ENCODE peak calls at places on chromosomes 4 and X, in ten cellular contexts. L is cerebellar cortex; J is amygdala; E is frontal cortex; R is activated CD4-positive, CD25-positive, alpha-beta regulatory T cell treated with anti-CD3 and anti-CD28 coated beads, Interleukin-2, amount 50 U/mL, for 16 hours; V is brain pericyte; N is GM18507; M is NCI-H1694; P is C1 segment of cervical spinal cord; X is adipocyte. U is an unnamed sample.

GRCh38 chrX:22121161-22121560 is 89.0 kb downstream of the PHEX start:
- DNase-seq in L (no peak), J (no peak), E (no peak), R (no peak), V (no peak), N (no peak), M (no peak), P (no peak), X (no peak), U (no peak)

GRCh38 chr4:47551682-47552081 is 66.6 kb downstream of the ATP10D start:
- DNase-seq in L (no peak), J (no peak), E (no peak), R (no peak), V (no peak), N (no peak), M (no peak), P (no peak), X (no peak), U (no peak)

GRCh38 chr4:34293459-34293858 is 1950.9 kb downstream of the ARAP2 start:
- DNase-seq in L (no peak), J (no peak), E (no peak), R (no peak), V (no peak), N (no peak), M (no peak), P (no peak), X (no peak), U (no peak)

GRCh38 chrX:152806035-152806434 is 24.5 kb downstream of the CETN2 start:
- DNase-seq in L (no peak), J (no peak), E (no peak), R (no peak), V (no peak), N (no peak), M (no peak), P (no peak), X (no peak), U (no peak)

GRCh38 chrX:123923211-123923610 is 38.3 kb upstream of the STAG2 start:
- DNase-seq in L (no peak), J (no peak), E (no peak), R (no peak), V (no peak), N (no peak), M (no peak), P (no peak), X (no peak), U (no peak)

GRCh38 chr4:63663870-63664269 is 745.4 kb downstream of the TECRL start:
- DNase-seq in L (no peak), J (no peak), E (no peak), R (no peak), V (no peak), N (no peak), M (no peak), P (no peak), X (no peak), U (no peak)

GRCh38 chr4:98518555-98519267 is 139.7 kb downstream of the TSPAN5 start:
- DNase-seq in L (no peak), J (no peak), E (no peak), R (no peak), V (no peak), N (no peak), M (no peak), P (no peak), X (no peak), U (no peak)

GRCh38 chr4:112526061-112526460 is 10.1 kb upstream of the NEUROG2 start:
- DNase-seq in L (no peak), J (no peak), E (no peak), R (no peak), V (no peak), N (no peak), M (no peak), P (no peak), X (no peak), U (no peak)

GRCh38 chr4:166195101-166195500 is 322.1 kb downstream of the TLL1 start:
- DNase-seq in L (no peak), J (no peak), E (no peak), R (no peak), V (no peak), N (no peak), M (no peak), P (no peak), X (no peak), U (no peak)

GRCh38 chr4:11426716-11427115 is 2.0 kb downstream of the HS3ST1 start:
- DNase-seq in L (peak; percentile 64), J (no peak), E (peak; percentile 16), R (no peak), V (no peak), N (no peak), M (no peak), P (no peak), X (no peak), U (no peak)

GRCh38 chr4:94892051-94892450 is 134.3 kb downstream of the BMPR1B start:
- DNase-seq in L (no peak), J (no peak), E (no peak), R (no peak), V (peak; percentile 32), N (no peak), M (no peak), P (no peak), X (no peak), U (no peak)

GRCh38 chr4:123102897-123103489 is 180.6 kb upstream of the NUDT6 start:
- DNase-seq in L (peak; percentile 62), J (no peak), E (peak; percentile 33), R (no peak), V (no peak), N (no peak), M (no peak), P (no peak), X (peak; percentile 77), U (peak; percentile 22)

GRCh38 chrX:20061869-20062254 is 54.8 kb downstream of the MAP7D2 start:
- DNase-seq in L (no peak), J (no peak), E (no peak), R (no peak), V (no peak), N (no peak), M (no peak), P (no peak), X (peak; percentile 59), U (no peak)

GRCh38 chr4:163922302-163922701 is 427.8 kb downstream of the TMA16 start:
- DNase-seq in L (no peak), J (no peak), E (no peak), R (no peak), V (no peak), N (no peak), M (no peak), P (no peak), X (no peak), U (no peak)

GRCh38 chr4:138680251-138680650 is 335.3 kb upstream of the NOCT start:
- DNase-seq in L (no peak), J (no peak), E (no peak), R (no peak), V (no peak), N (no peak), M (no peak), P (no peak), X (no peak), U (no peak)

GRCh38 chr4:54548831-54549460 is 108.8 kb upstream of the KIT start:
- DNase-seq in L (no peak), J (no peak), E (no peak), R (no peak), V (no peak), N (no peak), M (no peak), P (no peak), X (no peak), U (no peak)

GRCh38 chr4:175947117-175947722 is 118.4 kb upstream of the WDR17 start:
- DNase-seq in L (peak; percentile 42), J (no peak), E (no peak), R (no peak), V (peak; percentile 3), N (no peak), M (no peak), P (no peak), X (peak; percentile 67), U (no peak)

GRCh38 chr4:650951-651883 is 22.9 kb downstream of the ATP5ME start:
- DNase-seq in L (no peak), J (peak; percentile 44), E (peak; percentile 53), R (no peak), V (no peak), N (no peak), M (no peak), P (peak; percentile 49), X (no peak), U (no peak)

GRCh38 chr4:172042714-172043114 is 229.5 kb downstream of the GALNTL6 start:
- DNase-seq in L (peak; percentile 6), J (no peak), E (no peak), R (no peak), V (no peak), N (no peak), M (no peak), P (no peak), X (peak; percentile 11), U (no peak)